ENCODE peak calls at places on chromosomes 13 and 19, in six cellular contexts. J, Q, U, Z, N and G are unnamed samples.

GRCh38 chr19:57241181-57241580 is 749 bp downstream of the ZNF805 start:
- DNase-seq in J (peak), Q (peak), U (no peak), Z (no peak), N (no peak), G (peak)

GRCh38 chr19:6766357-6767080 is 716 bp downstream of the SH2D3A start:
- DNase-seq in J (no peak), Q (no peak), U (no peak), Z (no peak), N (no peak), G (no peak)

GRCh38 chr13:99464441-99464949 is 36.8 kb upstream of the TM9SF2 start:
- DNase-seq in J (no peak), Q (no peak), U (no peak), Z (no peak), N (no peak), G (peak)

GRCh38 chr13:75202981-75203380 is 279.0 kb downstream of the TBC1D4 start:
- DNase-seq in J (no peak), Q (no peak), U (no peak), Z (no peak), N (no peak), G (no peak)

GRCh38 chr19:5692785-5693194 is 2.7 kb downstream of the RPL36 start:
- DNase-seq in J (no peak), Q (no peak), U (no peak), Z (no peak), N (no peak), G (no peak)

GRCh38 chr19:45996933-45997332 is 1.7 kb downstream of the CCDC61 start:
- DNase-seq in J (no peak), Q (no peak), U (no peak), Z (no peak), N (no peak), G (no peak)

GRCh38 chr13:75705395-75705794 is 69.3 kb downstream of the LMO7 start:
- DNase-seq in J (peak), Q (no peak), U (no peak), Z (no peak), N (no peak), G (peak)

GRCh38 chr13:39959497-39959896 is 304.0 kb downstream of the COG6 start:
- DNase-seq in J (no peak), Q (no peak), U (no peak), Z (no peak), N (no peak), G (peak)

GRCh38 chr19:6730153-6730804 is 7.1 kb downstream of the GPR108 start:
- DNase-seq in J (no peak), Q (no peak), U (peak), Z (no peak), N (peak), G (no peak)

GRCh38 chr19:4495471-4495870 is 22.8 kb downstream of the PLIN4 start:
- DNase-seq in J (no peak), Q (no peak), U (no peak), Z (no peak), N (no peak), G (no peak)

GRCh38 chr13:48531416-48532145 is 1.3 kb downstream of the RCBTB2 start:
- DNase-seq in J (no peak), Q (no peak), U (no peak), Z (no peak), N (no peak), G (no peak)

GRCh38 chr19:13073263-13073662 is 29.4 kb downstream of the LYL1 start:
- DNase-seq in J (no peak), Q (no peak), U (no peak), Z (no peak), N (no peak), G (no peak)

GRCh38 chr19:11387154-11388034 is 3.3 kb upstream of the EPOR start:
- DNase-seq in J (no peak), Q (no peak), U (no peak), Z (no peak), N (no peak), G (no peak)

GRCh38 chr19:12789904-12790619 is 1.2 kb upstream of the JUNB start:
- DNase-seq in J (peak), Q (peak), U (peak), Z (peak), N (peak), G (peak)

GRCh38 chr19:13055213-13056051 is 47.2 kb downstream of the LYL1 start:
- DNase-seq in J (peak), Q (peak), U (no peak), Z (no peak), N (peak), G (peak)

GRCh38 chr19:55439052-55439451 is 4.0 kb downstream of the SHISA7 start:
- DNase-seq in J (no peak), Q (no peak), U (no peak), Z (no peak), N (no peak), G (no peak)

GRCh38 chr13:33186851-33187250 is 98.7 kb downstream of the STARD13 start:
- DNase-seq in J (peak), Q (no peak), U (no peak), Z (no peak), N (no peak), G (peak)

GRCh38 chr19:10142701-10143375 is 23.1 kb upstream of the EIF3G start:
- DNase-seq in J (no peak), Q (no peak), U (no peak), Z (no peak), N (no peak), G (no peak)

GRCh38 chr19:43798546-43799409 is 3.5 kb downstream of the LYPD5 start:
- DNase-seq in J (no peak), Q (no peak), U (peak), Z (no peak), N (peak), G (no peak)

GRCh38 chr13:35716186-35716585 is 239.7 kb upstream of the MAB21L1 start:
- DNase-seq in J (no peak), Q (no peak), U (no peak), Z (no peak), N (no peak), G (peak)

GRCh38 chr13:33032037-33032625 is 15.9 kb downstream of the KL start:
- DNase-seq in J (no peak), Q (no peak), U (no peak), Z (no peak), N (no peak), G (peak)

GRCh38 chr19:48896191-48896720 is 2.3 kb downstream of the TULP2 start:
- DNase-seq in J (no peak), Q (no peak), U (peak), Z (no peak), N (peak), G (peak)

GRCh38 chr19:21023901-21024300 is 3.4 kb downstream of the ZNF430 start:
- DNase-seq in J (no peak), Q (peak), U (no peak), Z (no peak), N (no peak), G (peak)

GRCh38 chr13:45519473-45519872 is 54.7 kb downstream of the COG3 start:
- DNase-seq in J (no peak), Q (no peak), U (no peak), Z (no peak), N (no peak), G (no peak)

GRCh38 chr19:49801966-49802661 is 11.0 kb downstream of the FUZ start:
- DNase-seq in J (peak), Q (peak), U (no peak), Z (no peak), N (peak), G (peak)

GRCh38 chr19:45940515-45940805 is 25.9 kb upstream of the NANOS2 start:
- DNase-seq in J (no peak), Q (no peak), U (no peak), Z (no peak), N (no peak), G (no peak)

GRCh38 chr13:30331331-30331771 is 24.0 kb upstream of the KATNAL1 start:
- DNase-seq in J (no peak), Q (no peak), U (no peak), Z (no peak), N (no peak), G (peak)

GRCh38 chr19:1400281-1401137 is 833 bp downstream of the GAMT start:
- DNase-seq in J (no peak), Q (no peak), U (no peak), Z (no peak), N (no peak), G (peak)

GRCh38 chr13:36344886-36345437 is 1.2 kb downstream of the SPART start:
- DNase-seq in J (no peak), Q (no peak), U (peak), Z (no peak), N (no peak), G (no peak)

GRCh38 chr19:42207767-42208259 is 9.7 kb downstream of the DEDD2 start:
- DNase-seq in J (peak), Q (peak), U (peak), Z (no peak), N (no peak), G (peak)

GRCh38 chr19:46723023-46723461 is 6.1 kb upstream of the PRKD2 start:
- DNase-seq in J (no peak), Q (no peak), U (no peak), Z (no peak), N (no peak), G (no peak)

GRCh38 chr13:48750588-48751383 is 97.1 kb downstream of the CYSLTR2 start:
- DNase-seq in J (no peak), Q (no peak), U (no peak), Z (no peak), N (no peak), G (peak)

GRCh38 chr19:10191347-10191746 is 3.4 kb downstream of the DNMT1 start:
- DNase-seq in J (peak), Q (peak), U (no peak), Z (no peak), N (no peak), G (peak)

GRCh38 chr13:63910406-63910957 is 2494.8 kb upstream of the PCDH20 start:
- DNase-seq in J (peak), Q (peak), U (no peak), Z (no peak), N (peak), G (no peak)

GRCh38 chr19:1408300-1409203 is 1.2 kb downstream of the DAZAP1 start:
- DNase-seq in J (peak), Q (no peak), U (peak), Z (no peak), N (peak), G (peak)

GRCh38 chr13:60080871-60081270 is 82.9 kb downstream of the DIAPH3 start:
- DNase-seq in J (no peak), Q (no peak), U (no peak), Z (no peak), N (no peak), G (peak)